ENCODE peak calls at places on chromosomes 13 and 19, in four cellular contexts. One of them, this sample, is unnamed. For H3K9me3, the result is how much of the 10 kb centered on the place peaks cover.

GRCh38 chr13:33606692-33607091 is 211.3 kb upstream of the RFC3 start:
- DNase-seq in OCI-LY7: no peak
- DNase-seq in GM23248: peak
- DNase-seq in IMR-90: no peak
- DNase-seq in this sample: no peak

GRCh38 chr19:4518345-4519171 is at the start of gene PLIN4:
- DNase-seq in OCI-LY7: no peak
- DNase-seq in GM23248: peak
- DNase-seq in IMR-90: peak
- DNase-seq in this sample: peak

GRCh38 chr13:29301027-29301426 is 294.5 kb downstream of the SLC7A1 start:
- DNase-seq in OCI-LY7: no peak
- DNase-seq in GM23248: no peak
- DNase-seq in IMR-90: no peak
- DNase-seq in this sample: no peak

GRCh38 chr19:5974721-5975387 is 3.1 kb downstream of the RANBP3 start:
- DNase-seq in OCI-LY7: peak
- DNase-seq in GM23248: peak
- DNase-seq in IMR-90: peak
- DNase-seq in this sample: no peak

GRCh38 chr13:40672310-40673060 is 6.0 kb upstream of the FOXO1 start:
- DNase-seq in OCI-LY7: no peak
- DNase-seq in GM23248: peak
- DNase-seq in IMR-90: peak
- DNase-seq in this sample: peak

GRCh38 chr13:67506407-67506806 is 276.3 kb upstream of the PCDH9 start:
- DNase-seq in OCI-LY7: no peak
- DNase-seq in GM23248: no peak
- DNase-seq in IMR-90: no peak
- DNase-seq in this sample: no peak

GRCh38 chr19:45507864-45508680 is 793 bp downstream of the VASP start:
- DNase-seq in OCI-LY7: peak
- DNase-seq in GM23248: peak
- DNase-seq in IMR-90: no peak
- DNase-seq in this sample: no peak

GRCh38 chr19:13993554-13994308 is 12.4 kb downstream of the RFX1 start:
- DNase-seq in OCI-LY7: no peak
- DNase-seq in GM23248: no peak
- DNase-seq in IMR-90: no peak
- DNase-seq in this sample: no peak

GRCh38 chr19:48351341-48351752 is 12.4 kb downstream of the TMEM143 start:
- DNase-seq in OCI-LY7: peak
- DNase-seq in GM23248: peak
- DNase-seq in IMR-90: peak
- DNase-seq in this sample: peak

GRCh38 chr19:17103177-17103576 is 27.6 kb downstream of the MYO9B start:
- DNase-seq in OCI-LY7: no peak
- DNase-seq in GM23248: peak
- DNase-seq in IMR-90: peak
- DNase-seq in this sample: peak

GRCh38 chr19:2049741-2050348 is 1.2 kb downstream of the MKNK2 start:
- DNase-seq in OCI-LY7: peak
- DNase-seq in GM23248: peak
- DNase-seq in IMR-90: peak
- DNase-seq in this sample: peak

GRCh38 chr13:42814868-42815267 is 33.5 kb downstream of the FAM216B start:
- DNase-seq in OCI-LY7: no peak
- DNase-seq in GM23248: peak
- DNase-seq in IMR-90: peak
- DNase-seq in this sample: peak

GRCh38 chr13:30690282-30691188 is 44.8 kb upstream of the ALOX5AP start:
- DNase-seq in OCI-LY7: peak
- DNase-seq in GM23248: peak
- DNase-seq in IMR-90: peak
- DNase-seq in this sample: peak

DNA sequence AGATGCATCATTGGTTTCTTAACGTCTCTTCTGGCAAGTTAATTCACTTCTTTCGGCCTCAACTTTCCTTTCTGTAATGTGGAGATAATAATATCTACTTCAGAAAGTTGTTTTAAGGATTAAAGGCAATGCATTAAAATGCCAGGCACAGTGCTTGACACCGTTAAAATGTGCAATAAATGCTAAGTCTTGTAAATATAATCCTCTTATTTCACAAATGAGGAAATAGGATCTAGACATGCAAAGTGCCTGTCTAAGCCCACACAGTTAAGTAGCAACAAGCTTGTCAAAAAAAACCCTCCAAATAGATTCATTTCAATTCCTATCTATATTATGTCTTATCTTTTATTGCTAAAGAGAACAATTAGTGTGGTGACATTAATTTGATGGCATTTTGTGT is 86.4 kb upstream of the TSC22D1 start:
- DNase-seq in OCI-LY7: no peak
- DNase-seq in GM23248: no peak
- DNase-seq in IMR-90: no peak
- DNase-seq in this sample: no peak
- H3K4me2 ChIP-seq in OCI-LY7: no peak
- H3K4me2 ChIP-seq in GM23248: no peak
- H3K4me2 ChIP-seq in IMR-90: no peak
- H3K4me2 ChIP-seq in this sample: no peak

DNA sequence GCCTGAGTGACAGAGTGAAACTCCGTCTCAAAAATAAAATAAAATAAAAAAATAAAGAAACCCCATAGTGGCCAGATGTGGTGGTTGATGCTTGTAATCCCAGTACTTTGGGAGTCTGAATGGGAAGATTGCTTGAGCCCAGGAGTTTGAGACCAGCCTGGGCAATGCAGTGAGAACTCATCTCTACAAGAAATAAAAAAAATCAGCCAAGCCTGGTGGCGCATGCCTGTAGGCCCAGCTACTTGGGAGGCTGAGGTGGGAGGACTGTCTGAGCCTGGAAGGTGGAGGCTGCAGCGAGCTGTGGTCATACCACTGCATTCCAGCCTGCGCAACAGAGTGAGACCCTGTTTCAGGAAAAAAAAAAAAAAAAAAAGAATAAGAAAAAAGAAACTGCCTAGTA is 53.8 kb downstream of the ZNF627 start:
- DNase-seq in OCI-LY7: no peak
- DNase-seq in GM23248: no peak
- DNase-seq in IMR-90: no peak
- DNase-seq in this sample: no peak
- H3K9me3 ChIP-seq in OCI-LY7: under half
- H3K9me3 ChIP-seq in GM23248: under half
- H3K9me3 ChIP-seq in IMR-90: under half
- H3K9me3 ChIP-seq in this sample: under half

GRCh38 chr19:58559275-58560006 is 1.0 kb upstream of the UBE2M start:
- DNase-seq in OCI-LY7: peak
- DNase-seq in GM23248: peak
- DNase-seq in IMR-90: peak
- DNase-seq in this sample: peak

GRCh38 chr19:58560921-58561320 is 2.5 kb upstream of the UBE2M start:
- DNase-seq in OCI-LY7: no peak
- DNase-seq in GM23248: no peak
- DNase-seq in IMR-90: no peak
- DNase-seq in this sample: no peak

GRCh38 chr19:58561373-58562125 is 3.1 kb upstream of the UBE2M start:
- DNase-seq in OCI-LY7: no peak
- DNase-seq in GM23248: no peak
- DNase-seq in IMR-90: no peak
- DNase-seq in this sample: no peak

GRCh38 chr19:58558623-58559274 is 338 bp upstream of the UBE2M start:
- DNase-seq in OCI-LY7: peak
- DNase-seq in GM23248: peak
- DNase-seq in IMR-90: peak
- DNase-seq in this sample: peak

GRCh38 chr19:58560007-58560887 is 1.8 kb upstream of the UBE2M start:
- DNase-seq in OCI-LY7: no peak
- DNase-seq in GM23248: peak
- DNase-seq in IMR-90: no peak
- DNase-seq in this sample: no peak
- H2AFZ ChIP-seq in OCI-LY7: no peak
- H2AFZ ChIP-seq in GM23248: peak
- H2AFZ ChIP-seq in IMR-90: peak
- H2AFZ ChIP-seq in this sample: peak

GRCh38 chr13:99261040-99261439 is 2.9 kb upstream of the GPR18 start:
- DNase-seq in OCI-LY7: peak
- DNase-seq in GM23248: no peak
- DNase-seq in IMR-90: no peak
- DNase-seq in this sample: no peak
- H3K4me2 ChIP-seq in OCI-LY7: peak
- H3K4me2 ChIP-seq in GM23248: no peak
- H3K4me2 ChIP-seq in IMR-90: no peak
- H3K4me2 ChIP-seq in this sample: no peak

DNA sequence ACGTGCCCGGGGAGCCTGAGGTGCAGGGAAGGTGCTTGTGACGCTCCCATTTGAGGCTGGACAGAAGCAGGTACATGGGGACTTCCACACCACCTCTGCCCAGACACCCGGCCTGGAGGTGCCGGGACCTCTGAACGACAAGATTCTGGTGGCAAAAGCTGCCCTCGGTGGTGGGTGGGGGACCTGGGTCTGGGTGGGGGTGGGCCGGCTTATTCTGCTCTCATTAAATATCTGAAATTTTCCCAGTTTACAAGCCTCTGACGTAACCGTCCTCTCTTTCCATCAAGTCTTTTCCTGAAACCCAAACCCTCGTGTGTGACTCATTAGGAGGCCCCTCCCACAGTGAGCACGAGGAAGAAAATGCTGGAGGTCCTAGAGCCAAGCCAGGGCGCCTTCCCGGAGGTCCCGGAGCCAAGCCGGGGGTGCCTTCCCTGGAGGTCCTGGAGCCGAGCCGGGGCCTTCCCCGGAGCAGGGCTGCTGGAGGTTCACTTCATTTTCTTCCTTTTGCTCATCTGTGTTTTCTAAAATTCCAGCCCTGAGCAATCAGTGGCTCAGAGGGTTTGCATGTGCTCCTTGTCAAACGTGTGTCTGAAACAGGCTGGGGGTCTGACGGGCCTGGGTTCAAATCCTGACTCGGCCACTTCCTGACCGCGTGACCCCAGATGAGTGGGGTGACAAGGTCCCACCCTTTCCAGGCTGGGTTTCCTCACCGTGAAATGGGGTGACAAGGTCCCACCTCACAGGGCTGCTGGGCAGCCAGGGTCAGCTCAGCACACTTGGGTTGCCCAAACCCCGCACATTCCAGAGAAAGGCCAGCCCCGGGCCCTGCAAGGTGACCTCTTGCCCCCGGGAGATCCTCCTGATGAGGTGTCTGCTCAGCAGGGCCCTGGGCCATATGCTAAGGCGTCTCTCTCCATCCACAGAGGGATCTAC is 10.0 kb downstream of the CFD start:
- DNase-seq in OCI-LY7: no peak
- DNase-seq in GM23248: peak
- DNase-seq in IMR-90: peak
- DNase-seq in this sample: peak
- H3K9me3 ChIP-seq in OCI-LY7: under half
- H3K9me3 ChIP-seq in GM23248: under half
- H3K9me3 ChIP-seq in IMR-90: under half
- H3K9me3 ChIP-seq in this sample: under half

DNA sequence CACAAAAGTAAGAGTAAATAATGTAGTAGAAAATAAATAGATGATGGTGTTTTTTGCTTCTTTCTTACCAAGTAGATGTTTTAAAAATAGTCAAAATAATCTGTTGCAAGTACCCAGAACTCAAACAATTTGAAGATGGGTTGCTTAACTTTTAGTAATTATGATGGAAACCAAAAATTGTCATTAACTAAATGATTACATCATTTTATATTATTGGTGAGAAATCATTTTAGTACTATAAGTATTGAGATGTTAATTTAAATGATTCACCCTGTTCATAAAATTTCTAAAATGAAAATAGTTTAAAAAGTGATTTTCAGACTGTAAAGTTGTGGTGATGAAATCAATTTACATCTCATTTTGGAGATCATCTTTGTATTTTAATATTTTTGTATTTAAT is 404.5 kb downstream of the GPC5 start:
- DNase-seq in OCI-LY7: no peak
- DNase-seq in GM23248: no peak
- DNase-seq in IMR-90: no peak
- DNase-seq in this sample: no peak
- H2AFZ ChIP-seq in OCI-LY7: no peak
- H2AFZ ChIP-seq in GM23248: no peak
- H2AFZ ChIP-seq in IMR-90: no peak
- H2AFZ ChIP-seq in this sample: no peak

GRCh38 chr19:55172741-55173140 is 6.3 kb upstream of the DNAAF3 start:
- DNase-seq in OCI-LY7: no peak
- DNase-seq in GM23248: peak
- DNase-seq in IMR-90: peak
- DNase-seq in this sample: peak
- H3K4me2 ChIP-seq in OCI-LY7: peak
- H3K4me2 ChIP-seq in GM23248: peak
- H3K4me2 ChIP-seq in IMR-90: peak
- H3K4me2 ChIP-seq in this sample: peak

DNA sequence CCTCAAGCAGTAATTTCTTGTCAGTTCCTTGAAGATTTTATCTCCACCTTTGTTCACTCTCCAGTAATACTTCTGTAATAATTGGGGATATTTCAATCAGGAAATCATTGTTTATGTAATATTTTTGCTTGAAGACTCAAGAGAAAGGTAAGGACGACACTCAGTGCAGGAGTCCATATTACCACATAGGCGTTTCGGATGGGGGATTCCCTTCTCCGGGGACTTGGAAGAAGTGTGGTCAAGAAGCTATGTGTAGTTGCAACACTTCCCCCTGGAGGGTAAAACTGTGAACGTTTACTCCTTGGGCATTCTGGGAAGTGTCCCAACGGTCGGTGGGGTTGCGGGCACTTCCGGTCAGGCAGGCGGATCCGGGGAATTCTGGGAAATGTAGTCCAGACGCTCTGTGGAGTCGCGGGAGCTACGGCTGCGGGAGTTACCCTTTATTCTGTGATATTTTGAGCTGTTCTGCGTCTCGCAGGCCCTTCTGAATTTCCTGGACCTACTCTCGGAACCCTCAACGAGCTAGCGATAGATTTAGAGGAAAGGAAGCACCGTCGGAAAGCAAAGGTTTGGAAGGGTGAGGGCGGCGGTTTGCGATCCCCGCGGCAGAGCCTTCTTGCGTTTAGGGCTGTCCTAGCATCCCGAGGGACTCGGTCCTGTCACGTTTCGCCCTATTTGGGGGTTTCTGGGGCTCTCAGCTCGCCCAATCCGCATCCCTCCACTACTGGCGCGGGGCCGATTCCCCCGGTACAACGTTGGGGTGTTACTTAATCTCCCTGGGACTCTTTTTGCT is at the start of gene ZNF221:
- DNase-seq in OCI-LY7: peak
- DNase-seq in GM23248: peak
- DNase-seq in IMR-90: peak
- DNase-seq in this sample: peak
- H3K9me3 ChIP-seq in OCI-LY7: under half
- H3K9me3 ChIP-seq in GM23248: under half
- H3K9me3 ChIP-seq in IMR-90: under half
- H3K9me3 ChIP-seq in this sample: under half

This sample was measured in mammary epithelial cell.